ENCODE peak calls at places on chromosomes 16 and 17, in six cellular contexts. One of them, this sample, is unnamed.

GRCh38 chr17:2883544-2884203 is 87.4 kb downstream of the RAP1GAP2 start:
- DNase-seq in omental fat pad: no peak
- DNase-seq in CD8-positive, alpha-beta T cell: no peak
- DNase-seq in HFFc6: no peak
- DNase-seq in non-pigmented ciliary epithelial cell: no peak
- DNase-seq in astrocyte of the spinal cord: peak; percentile 17
- DNase-seq in this sample: no peak

GRCh38 chr17:80388601-80389000 is 26.4 kb upstream of the ENDOV start:
- DNase-seq in omental fat pad: no peak
- DNase-seq in CD8-positive, alpha-beta T cell: no peak
- DNase-seq in HFFc6: no peak
- DNase-seq in non-pigmented ciliary epithelial cell: no peak
- DNase-seq in astrocyte of the spinal cord: no peak
- DNase-seq in this sample: no peak

GRCh38 chr16:50244140-50244503 is 22.2 kb upstream of the ADCY7 start:
- DNase-seq in omental fat pad: no peak
- DNase-seq in CD8-positive, alpha-beta T cell: no peak
- DNase-seq in HFFc6: peak; percentile 39
- DNase-seq in non-pigmented ciliary epithelial cell: no peak
- DNase-seq in astrocyte of the spinal cord: peak; percentile 25
- DNase-seq in this sample: no peak

GRCh38 chr16:89785523-89786155 is 30.8 kb downstream of the FANCA start:
- DNase-seq in omental fat pad: no peak
- DNase-seq in CD8-positive, alpha-beta T cell: peak; percentile 26
- DNase-seq in HFFc6: no peak
- DNase-seq in non-pigmented ciliary epithelial cell: no peak
- DNase-seq in astrocyte of the spinal cord: no peak
- DNase-seq in this sample: no peak

GRCh38 chr16:56199164-56199563 is 7.9 kb downstream of the GNAO1 start:
- DNase-seq in omental fat pad: no peak
- DNase-seq in CD8-positive, alpha-beta T cell: no peak
- DNase-seq in HFFc6: no peak
- DNase-seq in non-pigmented ciliary epithelial cell: no peak
- DNase-seq in astrocyte of the spinal cord: no peak
- DNase-seq in this sample: no peak

GRCh38 chr17:2795412-2796163 is 650 bp upstream of the RAP1GAP2 start:
- DNase-seq in omental fat pad: no peak
- DNase-seq in CD8-positive, alpha-beta T cell: no peak
- DNase-seq in HFFc6: no peak
- DNase-seq in non-pigmented ciliary epithelial cell: no peak
- DNase-seq in astrocyte of the spinal cord: no peak
- DNase-seq in this sample: no peak

GRCh38 chr16:73125860-73126259 is 77.9 kb upstream of the ZFHX3 start:
- DNase-seq in omental fat pad: no peak
- DNase-seq in CD8-positive, alpha-beta T cell: no peak
- DNase-seq in HFFc6: peak; percentile 35
- DNase-seq in non-pigmented ciliary epithelial cell: no peak
- DNase-seq in astrocyte of the spinal cord: peak; percentile 52
- DNase-seq in this sample: peak; percentile 49

GRCh38 chr17:83196973-83197880 is 117.8 kb downstream of the METRNL start:
- DNase-seq in omental fat pad: peak; percentile 22
- DNase-seq in CD8-positive, alpha-beta T cell: no peak
- DNase-seq in HFFc6: no peak
- DNase-seq in non-pigmented ciliary epithelial cell: no peak
- DNase-seq in astrocyte of the spinal cord: peak; percentile 65
- DNase-seq in this sample: no peak

GRCh38 chr16:24543949-24544348 is 4.6 kb downstream of the RBBP6 start:
- DNase-seq in omental fat pad: no peak
- DNase-seq in CD8-positive, alpha-beta T cell: no peak
- DNase-seq in HFFc6: no peak
- DNase-seq in non-pigmented ciliary epithelial cell: no peak
- DNase-seq in astrocyte of the spinal cord: no peak
- DNase-seq in this sample: no peak

GRCh38 chr17:2962729-2963128 is 100.7 kb downstream of the OR1D5 start:
- DNase-seq in omental fat pad: no peak
- DNase-seq in CD8-positive, alpha-beta T cell: no peak
- DNase-seq in HFFc6: no peak
- DNase-seq in non-pigmented ciliary epithelial cell: no peak
- DNase-seq in astrocyte of the spinal cord: no peak
- DNase-seq in this sample: no peak

GRCh38 chr17:3475155-3475808 is 515 bp upstream of the ASPA start:
- DNase-seq in omental fat pad: no peak
- DNase-seq in CD8-positive, alpha-beta T cell: no peak
- DNase-seq in HFFc6: no peak
- DNase-seq in non-pigmented ciliary epithelial cell: no peak
- DNase-seq in astrocyte of the spinal cord: no peak
- DNase-seq in this sample: no peak

GRCh38 chr16:87851141-87851587 is 18.1 kb downstream of the SLC7A5 start:
- DNase-seq in omental fat pad: no peak
- DNase-seq in CD8-positive, alpha-beta T cell: no peak
- DNase-seq in HFFc6: no peak
- DNase-seq in non-pigmented ciliary epithelial cell: no peak
- DNase-seq in astrocyte of the spinal cord: no peak
- DNase-seq in this sample: no peak

GRCh38 chr17:48841395-48841831 is 10.6 kb downstream of the CALCOCO2 start:
- DNase-seq in omental fat pad: no peak
- DNase-seq in CD8-positive, alpha-beta T cell: no peak
- DNase-seq in HFFc6: peak; percentile 46
- DNase-seq in non-pigmented ciliary epithelial cell: no peak
- DNase-seq in astrocyte of the spinal cord: peak; percentile 77
- DNase-seq in this sample: no peak

GRCh38 chr17:3885970-3886369 is 6.9 kb downstream of the CAMKK1 start:
- DNase-seq in omental fat pad: no peak
- DNase-seq in CD8-positive, alpha-beta T cell: no peak
- DNase-seq in HFFc6: peak; percentile 70
- DNase-seq in non-pigmented ciliary epithelial cell: no peak
- DNase-seq in astrocyte of the spinal cord: peak; percentile 82
- DNase-seq in this sample: no peak

GRCh38 chr16:82631701-82632685 is 5.2 kb downstream of the CDH13 start:
- DNase-seq in omental fat pad: no peak
- DNase-seq in CD8-positive, alpha-beta T cell: no peak
- DNase-seq in HFFc6: no peak
- DNase-seq in non-pigmented ciliary epithelial cell: no peak
- DNase-seq in astrocyte of the spinal cord: no peak
- DNase-seq in this sample: no peak

GRCh38 chr17:46023783-46024388 is 24.8 kb downstream of the STH start:
- DNase-seq in omental fat pad: no peak
- DNase-seq in CD8-positive, alpha-beta T cell: no peak
- DNase-seq in HFFc6: no peak
- DNase-seq in non-pigmented ciliary epithelial cell: no peak
- DNase-seq in astrocyte of the spinal cord: no peak
- DNase-seq in this sample: no peak

GRCh38 chr17:56624315-56624714 is 30.8 kb downstream of the NOG start:
- DNase-seq in omental fat pad: no peak
- DNase-seq in CD8-positive, alpha-beta T cell: no peak
- DNase-seq in HFFc6: no peak
- DNase-seq in non-pigmented ciliary epithelial cell: no peak
- DNase-seq in astrocyte of the spinal cord: no peak
- DNase-seq in this sample: no peak

GRCh38 chr17:78818932-78819331 is 21.7 kb downstream of the USP36 start:
- DNase-seq in omental fat pad: no peak
- DNase-seq in CD8-positive, alpha-beta T cell: peak; percentile 41
- DNase-seq in HFFc6: no peak
- DNase-seq in non-pigmented ciliary epithelial cell: no peak
- DNase-seq in astrocyte of the spinal cord: no peak
- DNase-seq in this sample: no peak

GRCh38 chr17:17151541-17151940 is 54.6 kb downstream of the PLD6 start:
- DNase-seq in omental fat pad: no peak
- DNase-seq in CD8-positive, alpha-beta T cell: no peak
- DNase-seq in HFFc6: no peak
- DNase-seq in non-pigmented ciliary epithelial cell: no peak
- DNase-seq in astrocyte of the spinal cord: peak; percentile 56
- DNase-seq in this sample: no peak

GRCh38 chr16:3938843-3939624 is 58.5 kb upstream of the CREBBP start:
- DNase-seq in omental fat pad: no peak
- DNase-seq in CD8-positive, alpha-beta T cell: peak; percentile 50
- DNase-seq in HFFc6: peak; percentile 72
- DNase-seq in non-pigmented ciliary epithelial cell: no peak
- DNase-seq in astrocyte of the spinal cord: peak; percentile 67
- DNase-seq in this sample: no peak

This sample was measured in HFF-Myc.